ENCODE peak calls at places on chromosomes 6 and 20, in seven cellular contexts. Y is IMR-90, V is adrenal gland, R is Peyer's patch, A is A549, G is ovary, I is suprapubic skin. U is an unnamed sample.

GRCh38 chr20:3661060-3661820 is 2.0 kb downstream of the GFRA4 start:
- DNase-seq in Y (no peak), V (no peak), R (peak; percentile 44), A (no peak), G (no peak), I (peak; percentile 48), U (no peak)

GRCh38 chr20:33404281-33404680 is 3.0 kb upstream of the CDK5RAP1 start:
- DNase-seq in Y (no peak), V (no peak), R (no peak), A (no peak), G (no peak), I (no peak), U (no peak)

GRCh38 chr6:22149501-22150490 is 147.0 kb downstream of the PRL start:
- DNase-seq in Y (peak; percentile 78), V (peak; percentile 86), R (no peak), A (no peak), G (no peak), I (no peak), U (no peak)

GRCh38 chr20:47781631-47782030 is 3.6 kb downstream of the SULF2 start:
- DNase-seq in Y (no peak), V (no peak), R (no peak), A (no peak), G (no peak), I (no peak), U (no peak)

GRCh38 chr20:39607124-39607523 is 645.0 kb downstream of the DHX35 start:
- DNase-seq in Y (no peak), V (no peak), R (no peak), A (no peak), G (no peak), I (no peak), U (no peak)

GRCh38 chr6:169810066-169810989 is 58.9 kb downstream of the ERMARD start:
- DNase-seq in Y (no peak), V (peak; percentile 46), R (peak; percentile 59), A (no peak), G (no peak), I (no peak), U (no peak)

GRCh38 chr20:4267242-4267641 is 251.9 kb upstream of the RNF24 start:
- DNase-seq in Y (no peak), V (no peak), R (no peak), A (no peak), G (no peak), I (no peak), U (no peak)

GRCh38 chr20:43853174-43853803 is 61.4 kb upstream of the TOX2 start:
- DNase-seq in Y (peak; percentile 61), V (no peak), R (no peak), A (no peak), G (no peak), I (no peak), U (no peak)

GRCh38 chr20:46558511-46558959 is 8.1 kb upstream of the OCSTAMP start:
- DNase-seq in Y (peak; percentile 98), V (peak; percentile 61), R (no peak), A (peak; percentile 59), G (no peak), I (peak; percentile 71), U (no peak)

DNA sequence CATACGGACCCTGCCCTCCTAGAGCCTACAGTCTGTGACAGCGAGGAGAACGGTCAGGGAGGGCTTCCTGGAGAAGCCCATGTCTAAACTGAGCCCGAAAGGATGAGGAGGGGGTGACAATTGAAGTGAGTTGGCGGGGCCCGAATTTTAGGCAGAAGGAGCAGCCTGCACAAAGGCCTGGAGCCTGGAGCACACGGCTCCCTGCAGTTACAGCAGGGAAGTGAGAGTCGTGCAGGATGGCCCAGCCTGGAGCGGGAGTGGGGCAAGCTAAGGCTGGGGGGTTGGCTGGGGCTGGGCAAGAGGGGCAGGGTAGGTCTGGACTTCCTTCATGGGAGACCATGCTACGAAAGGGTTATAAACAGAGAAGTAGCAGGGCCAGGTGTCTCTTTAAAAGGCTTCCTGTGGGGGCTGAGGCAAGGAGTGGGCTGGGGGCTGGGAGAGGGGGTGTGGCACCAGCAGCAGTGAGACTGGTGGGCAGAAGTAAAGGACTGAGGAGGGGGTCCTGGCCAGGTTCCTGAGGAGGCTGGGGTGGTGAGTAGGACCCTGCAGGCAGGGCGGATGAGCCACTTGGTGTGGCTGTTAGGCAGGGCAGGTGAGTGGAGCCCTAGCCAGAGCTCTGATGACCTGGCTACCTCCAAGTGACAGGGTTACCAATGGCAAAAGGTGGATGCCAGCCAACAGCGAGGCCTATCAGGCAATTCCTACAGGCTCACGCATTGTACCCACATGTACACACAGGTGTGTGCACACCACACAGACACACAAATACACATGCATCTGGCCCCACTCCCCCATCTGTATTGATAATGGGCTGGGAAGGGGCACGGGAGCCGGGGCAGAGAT is 119.2 kb downstream of the MRPL14 start:
- DNase-seq in Y (no peak), V (no peak), R (no peak), A (no peak), G (no peak), I (peak; percentile 38), U (peak; percentile 11)
- TF ChIP-seq POLR2A in Y (no peak), V (no peak), R (no peak), A (no peak), G (no peak), I (no peak), U (no peak)

GRCh38 chr6:139553916-139554315 is 179.5 kb upstream of the CITED2 start:
- DNase-seq in Y (no peak), V (no peak), R (no peak), A (no peak), G (no peak), I (no peak), U (no peak)
- H3K4me3 ChIP-seq in Y (no peak overlapping the region), V (no peak overlapping the region), R (no peak overlapping the region), A (no peak overlapping the region), G (no peak overlapping the region), I (no peak overlapping the region), U (no peak overlapping the region)

GRCh38 chr6:82567621-82568020 is 204.0 kb downstream of the TPBG start:
- DNase-seq in Y (no peak), V (no peak), R (no peak), A (no peak), G (no peak), I (no peak), U (no peak)
- H3K4me1 ChIP-seq in Y (no peaks in the 10 kb centered on the region), V (no peaks in the 10 kb centered on the region), R (no peaks in the 10 kb centered on the region), A (peaks cover 10% of the 10 kb centered on the region), G (no peaks in the 10 kb centered on the region), I (no peaks in the 10 kb centered on the region), U (no peaks in the 10 kb centered on the region)

GRCh38 chr6:43250992-43251373 is 7.7 kb downstream of the TTBK1 start:
- DNase-seq in Y (no peak), V (no peak), R (no peak), A (no peak), G (no peak), I (no peak), U (no peak)
- TF ChIP-seq POLR2A in Y (no peak), V (no peak), R (no peak), A (no peak), G (no peak), I (no peak), U (no peak)

U was measured in uterus.